ENCODE peak calls at places on chromosomes 2 and 18, in five cellular contexts. G, Y, R, D and M are unnamed samples.

GRCh38 chr2:106187426-106187825 is 6.7 kb downstream of the UXS1 start:
- DNase-seq in G (no peak), Y (no peak), R (no peak), D (no peak), M (no peak)

GRCh38 chr2:61460168-61460567 is 10.7 kb downstream of the USP34 start:
- DNase-seq in G (no peak), Y (no peak), R (no peak), D (no peak), M (no peak)

GRCh38 chr2:128807317-128807716 is 488.6 kb upstream of the HS6ST1 start:
- DNase-seq in G (no peak), Y (no peak), R (no peak), D (no peak), M (no peak)

GRCh38 chr2:85162746-85163301 is 29.6 kb downstream of the TCF7L1 start:
- DNase-seq in G (peak; percentile 51), Y (no peak), R (no peak), D (no peak), M (no peak)

GRCh38 chr2:204673877-204674276 is 128.6 kb downstream of the PARD3B start:
- DNase-seq in G (no peak), Y (no peak), R (no peak), D (no peak), M (no peak)

GRCh38 chr18:76456823-76457222 is 38.2 kb downstream of the ZNF516 start:
- DNase-seq in G (no peak), Y (no peak), R (no peak), D (no peak), M (no peak)

GRCh38 chr2:132416080-132416911 is at the start of gene GPR39:
- DNase-seq in G (peak; percentile 12), Y (no peak), R (no peak), D (no peak), M (no peak)

GRCh38 chr2:144694456-144694855 is 174.5 kb upstream of the ZEB2 start:
- DNase-seq in G (no peak), Y (no peak), R (no peak), D (no peak), M (no peak)

GRCh38 chr2:10269711-10270610 is 32.7 kb upstream of the HPCAL1 start:
- DNase-seq in G (no peak), Y (peak; percentile 71), R (no peak), D (no peak), M (no peak)

DNA sequence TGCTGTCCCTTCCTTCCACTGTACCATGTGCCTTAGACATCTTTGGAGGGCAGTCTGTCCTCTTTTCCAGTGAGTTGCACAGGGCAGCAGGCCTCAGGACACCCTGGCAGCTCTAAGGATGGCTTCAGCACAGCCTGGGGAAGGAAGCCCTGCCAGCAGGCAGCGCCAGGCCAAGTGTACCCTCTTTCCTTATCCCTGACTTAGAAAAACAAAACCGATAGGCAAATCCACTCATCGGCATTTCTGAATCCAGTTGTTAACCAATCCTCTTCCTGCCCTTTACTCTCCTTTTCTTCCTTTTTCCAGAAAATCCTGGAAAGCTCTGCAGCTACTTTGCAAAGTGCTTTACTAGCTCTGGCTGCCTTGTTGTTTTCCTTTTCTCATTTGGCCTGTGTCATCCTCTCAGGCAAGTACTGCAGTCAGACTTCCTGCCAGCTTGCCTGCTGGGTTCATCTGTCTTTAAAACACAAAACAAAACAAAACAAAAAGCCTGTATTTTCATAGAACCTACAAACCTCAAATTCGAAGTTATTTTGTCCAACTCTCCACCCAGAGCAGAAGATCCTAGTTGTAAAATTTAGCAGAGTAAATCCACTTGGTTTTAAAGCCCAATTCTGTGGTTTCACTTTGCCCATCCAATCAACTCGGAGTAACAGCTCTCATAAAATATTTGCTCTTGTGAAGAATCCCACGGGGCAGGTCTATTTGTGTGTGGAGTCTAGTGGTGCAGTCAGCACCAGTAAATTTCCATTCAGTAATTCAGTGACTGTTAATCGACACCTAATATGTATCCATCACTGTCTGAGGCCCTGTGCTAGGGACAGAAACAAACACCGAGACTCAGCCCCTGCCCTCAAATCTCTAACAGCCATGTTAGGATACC is 45.2 kb downstream of the PCBP1 start:
- DNase-seq in G (peak; percentile 74), Y (peak; percentile 75), R (peak; percentile 59), D (no peak), M (no peak)
- H3K4me3 ChIP-seq in G (peak overlapping the region; percentile 18), Y (peak overlapping the region; percentile 22), R (peak overlapping the region; percentile 29), D (peak overlapping the region; percentile 57), M (peak overlapping the region; percentile 49)

GRCh38 chr2:240831594-240832204 is 11.7 kb upstream of the KIF1A start:
- DNase-seq in G (no peak), Y (peak; percentile 84), R (no peak), D (no peak), M (no peak)
- H3K4me3 ChIP-seq in G (peak overlapping the region; percentile 0), Y (peak overlapping the region; percentile 19), R (peak overlapping the region; percentile 64), D (peak overlapping the region; percentile 62), M (no peak overlapping the region)

GRCh38 chr2:54122171-54122935 is 6.9 kb downstream of the ACYP2 start:
- DNase-seq in G (no peak), Y (no peak), R (no peak), D (no peak), M (no peak)
- H3K4me3 ChIP-seq in G (no peak overlapping the region), Y (no peak overlapping the region), R (no peak overlapping the region), D (no peak overlapping the region), M (no peak overlapping the region)

GRCh38 chr18:54960197-54960596 is 936 bp upstream of the CCDC68 start:
- DNase-seq in G (no peak), Y (no peak), R (no peak), D (no peak), M (no peak)

GRCh38 chr18:54957295-54957694 is 2.0 kb downstream of the CCDC68 start:
- DNase-seq in G (no peak), Y (no peak), R (no peak), D (no peak), M (no peak)

GRCh38 chr18:54956506-54956905 is 2.8 kb downstream of the CCDC68 start:
- DNase-seq in G (no peak), Y (no peak), R (no peak), D (no peak), M (no peak)

GRCh38 chr18:54958711-54959625 is at the start of gene CCDC68:
- DNase-seq in G (no peak), Y (peak; percentile 84), R (no peak), D (no peak), M (no peak)

DNA sequence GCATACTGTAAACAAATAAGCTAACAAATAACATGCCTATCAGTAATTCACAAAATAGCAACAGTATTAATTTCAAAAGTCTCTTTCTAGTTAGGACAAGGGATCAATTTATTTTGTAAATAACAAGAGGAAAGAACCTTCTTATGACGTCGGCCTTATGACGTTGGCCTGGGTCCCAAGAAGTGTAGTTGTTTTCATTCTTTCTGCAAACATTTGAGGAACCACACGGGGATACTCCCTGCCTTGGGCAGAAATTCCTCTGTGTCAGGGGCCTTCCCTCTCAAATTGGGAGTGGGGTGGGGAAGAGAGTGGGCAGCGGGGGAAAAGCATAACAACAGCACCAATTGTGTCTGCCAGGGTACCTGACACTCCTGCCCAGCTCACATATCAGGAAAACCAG is 1.3 kb downstream of the CCDC68 start:
- DNase-seq in G (no peak), Y (no peak), R (no peak), D (no peak), M (no peak)
- H3K4me3 ChIP-seq in G (no peak overlapping the region), Y (peak overlapping the region; percentile 41), R (no peak overlapping the region), D (no peak overlapping the region), M (no peak overlapping the region)

GRCh38 chr2:210195066-210195852 is 24.1 kb upstream of the KANSL1L start:
- DNase-seq in G (no peak), Y (no peak), R (no peak), D (no peak), M (no peak)
- H3K4me3 ChIP-seq in G (no peak overlapping the region), Y (no peak overlapping the region), R (no peak overlapping the region), D (no peak overlapping the region), M (no peak overlapping the region)

DNA sequence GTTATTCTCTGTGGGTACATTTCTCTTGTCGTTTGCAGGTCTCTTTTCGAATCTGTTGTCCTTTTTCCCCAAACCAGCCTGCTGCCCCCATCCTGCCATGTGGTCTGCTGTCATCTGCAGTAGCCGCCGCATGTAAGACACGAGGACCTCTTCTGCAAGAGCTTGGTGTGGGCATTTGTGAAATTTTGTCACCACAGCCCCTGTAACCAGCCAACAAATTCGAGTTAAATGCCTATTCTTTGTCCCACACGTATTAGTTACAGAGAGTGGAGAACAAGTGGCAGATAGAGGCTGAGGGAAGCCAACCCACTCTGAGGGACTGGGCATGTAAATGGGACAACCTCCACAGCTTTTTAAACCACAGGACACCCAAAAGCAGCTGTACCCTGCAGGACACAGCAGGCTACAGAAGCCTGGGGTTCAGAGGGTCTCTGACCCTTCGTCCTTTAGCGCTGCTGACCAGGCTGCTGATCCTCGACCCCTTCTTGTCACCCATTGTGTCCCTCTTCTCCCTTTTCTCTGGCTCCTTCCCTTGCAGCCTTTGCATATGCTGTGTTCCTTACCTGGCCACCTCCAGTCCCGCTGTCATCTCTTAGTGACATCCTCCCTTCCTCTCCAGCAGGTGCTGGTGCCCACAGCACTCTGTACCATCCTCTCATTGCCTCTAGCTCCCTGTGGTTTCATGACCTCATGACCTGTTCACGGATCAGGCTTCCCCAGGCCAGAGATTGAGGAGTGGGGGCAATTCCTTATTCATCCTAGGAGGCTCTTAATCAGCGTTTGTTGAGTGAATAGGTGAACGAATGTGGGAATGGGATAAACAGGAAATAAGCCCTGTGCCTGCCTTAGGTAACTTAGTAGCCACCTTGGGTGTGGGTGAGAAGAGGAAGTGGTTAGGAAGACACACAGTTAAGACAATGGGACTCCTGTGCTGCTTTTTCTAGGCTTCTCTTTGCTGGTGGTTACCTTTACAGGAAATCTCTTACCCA is 35.3 kb downstream of the ITGA6 start:
- DNase-seq in G (no peak), Y (no peak), R (peak; percentile 69), D (peak; percentile 37), M (no peak)
- H3K4me3 ChIP-seq in G (no peak overlapping the region), Y (peak overlapping the region; percentile 6), R (peak overlapping the region; percentile 42), D (peak overlapping the region; percentile 55), M (no peak overlapping the region)

DNA sequence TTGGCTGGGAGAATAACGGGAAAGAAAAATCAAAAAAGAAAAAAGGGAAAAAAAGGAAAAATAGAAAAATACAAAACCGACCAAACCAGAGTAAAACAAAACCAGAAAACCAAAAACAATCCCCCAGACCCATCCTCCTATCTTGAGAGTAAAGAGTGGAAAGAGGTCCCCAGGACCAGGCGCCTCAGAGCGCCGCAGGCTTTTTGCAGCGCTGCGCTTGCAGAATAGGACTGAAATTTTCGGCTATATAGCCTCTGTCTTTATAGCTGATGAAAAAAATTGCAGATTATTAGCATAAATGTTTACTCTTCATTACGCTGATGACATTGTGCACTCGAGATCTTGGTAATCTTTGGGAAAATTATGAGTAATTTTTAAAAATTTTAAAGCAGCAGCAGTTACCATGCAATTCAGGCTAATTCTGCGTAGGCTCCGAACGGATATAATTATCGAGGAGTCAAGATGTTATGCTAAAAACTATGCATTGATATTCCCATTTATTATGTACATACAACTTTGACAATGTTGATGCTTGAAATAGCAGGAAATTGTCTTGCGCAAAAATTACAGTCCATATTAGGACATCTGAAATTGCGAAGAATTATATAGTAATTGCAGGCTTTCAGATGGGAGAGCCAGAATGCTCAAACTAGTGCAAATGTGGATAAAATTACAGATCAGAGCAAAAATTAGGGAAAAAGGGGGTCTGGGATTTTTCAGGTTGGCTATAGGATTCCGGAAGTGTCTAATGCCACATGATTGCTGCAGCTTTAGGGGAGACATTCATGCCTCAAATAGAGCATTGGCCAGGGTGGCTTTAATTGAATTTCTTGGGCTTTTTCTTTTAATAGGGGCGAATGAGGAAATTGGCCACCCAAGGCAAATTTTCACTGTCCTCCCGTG is 8.4 kb downstream of the DLX1 start:
- DNase-seq in G (no peak), Y (no peak), R (no peak), D (no peak), M (no peak)
- H3K4me3 ChIP-seq in G (no peak overlapping the region), Y (no peak overlapping the region), R (no peak overlapping the region), D (no peak overlapping the region), M (no peak overlapping the region)

GRCh38 chr18:3872651-3873050 is 422.7 kb downstream of the TGIF1 start:
- DNase-seq in G (no peak), Y (no peak), R (no peak), D (no peak), M (no peak)
- H3K4me3 ChIP-seq in G (no peak overlapping the region), Y (no peak overlapping the region), R (no peak overlapping the region), D (no peak overlapping the region), M (no peak overlapping the region)

GRCh38 chr2:55133467-55134315 is 83.4 kb upstream of the RTN4 start:
- DNase-seq in G (peak; percentile 56), Y (no peak), R (peak; percentile 52), D (peak; percentile 61), M (peak; percentile 61)
- H3K4me3 ChIP-seq in G (peak overlapping the region; percentile 22), Y (peak overlapping the region; percentile 22), R (peak overlapping the region; percentile 49), D (peak overlapping the region; percentile 60), M (peak overlapping the region; percentile 56)